ENCODE peak calls at places on chromosomes 6 and 20, in nine cellular contexts. B is NCI-H2171 treated with DMSO at 0.1 percent for 48 hours; P is glutamatergic neuron; H is stromal cell of bone marrow; M is stomach; I is T follicular helper cell; R is fibroblast of pulmonary artery; L is myocyte; C is CD8-positive, alpha-beta T cell. U is an unnamed sample.

GRCh38 chr6:100806280-100806679 is 74.8 kb downstream of the ASCC3 start:
- DNase-seq in B (no peak), P (no peak), H (no peak), M (no peak), I (no peak), R (no peak), L (no peak), C (no peak), U (no peak)

GRCh38 chr6:1498491-1499113 is 109.2 kb downstream of the FOXF2 start:
- DNase-seq in B (peak), P (no peak), H (no peak), M (no peak), I (no peak), R (no peak), L (peak), C (no peak), U (no peak)

GRCh38 chr6:155154158-155154830 is 109.5 kb upstream of the CLDN20 start:
- DNase-seq in B (peak), P (no peak), H (peak), M (no peak), I (no peak), R (peak), L (peak), C (no peak), U (no peak)

GRCh38 chr20:51749674-51750036 is 18.5 kb downstream of the ATP9A start:
- DNase-seq in B (peak), P (no peak), H (peak), M (no peak), I (no peak), R (peak), L (peak), C (no peak), U (no peak)

GRCh38 chr6:5453531-5453930 is 192.2 kb downstream of the FARS2 start:
- DNase-seq in B (peak), P (no peak), H (no peak), M (peak), I (no peak), R (no peak), L (no peak), C (no peak), U (no peak)

GRCh38 chr20:20528896-20529295 is 161.0 kb downstream of the INSM1 start:
- DNase-seq in B (no peak), P (no peak), H (no peak), M (no peak), I (no peak), R (no peak), L (no peak), C (no peak), U (no peak)

GRCh38 chr6:144289006-144289405 is 3.9 kb downstream of the UTRN start:
- DNase-seq in B (no peak), P (no peak), H (no peak), M (no peak), I (no peak), R (no peak), L (no peak), C (no peak), U (no peak)

GRCh38 chr20:63736893-63737689 is 627 bp downstream of the LIME1 start:
- DNase-seq in B (peak), P (peak), H (no peak), M (no peak), I (peak), R (no peak), L (no peak), C (peak), U (peak)

GRCh38 chr20:62688083-62688482 is 20.6 kb upstream of the NTSR1 start:
- DNase-seq in B (no peak), P (no peak), H (no peak), M (no peak), I (no peak), R (no peak), L (no peak), C (no peak), U (no peak)

GRCh38 chr6:82362868-82363267 is 749 bp upstream of the TPBG start:
- DNase-seq in B (no peak), P (no peak), H (peak), M (no peak), I (no peak), R (peak), L (peak), C (no peak), U (no peak)

GRCh38 chr6:36025932-36026327 is 1.5 kb upstream of the SLC26A8 start:
- DNase-seq in B (no peak), P (no peak), H (no peak), M (no peak), I (no peak), R (peak), L (no peak), C (no peak), U (no peak)

GRCh38 chr6:7137335-7138106 is 29.8 kb downstream of the RREB1 start:
- DNase-seq in B (no peak), P (peak), H (peak), M (no peak), I (peak), R (peak), L (peak), C (peak), U (no peak)

GRCh38 chr20:1332749-1333300 is 3.9 kb upstream of the SDCBP2 start:
- DNase-seq in B (no peak), P (no peak), H (no peak), M (no peak), I (no peak), R (no peak), L (no peak), C (no peak), U (no peak)

GRCh38 chr20:16106191-16106849 is 466.9 kb downstream of the KIF16B start:
- DNase-seq in B (no peak), P (no peak), H (peak), M (no peak), I (no peak), R (no peak), L (no peak), C (no peak), U (no peak)

GRCh38 chr6:72386324-72386723 is 235.5 kb upstream of the KCNQ5 start:
- DNase-seq in B (no peak), P (no peak), H (no peak), M (no peak), I (no peak), R (peak), L (no peak), C (no peak), U (no peak)

GRCh38 chr6:46746691-46747090 is at the start of gene ANKRD66:
- DNase-seq in B (no peak), P (no peak), H (no peak), M (no peak), I (no peak), R (no peak), L (peak), C (no peak), U (no peak)

GRCh38 chr6:168440520-168441433 is at the start of gene SMOC2:
- DNase-seq in B (no peak), P (peak), H (no peak), M (no peak), I (no peak), R (no peak), L (no peak), C (no peak), U (no peak)

GRCh38 chr6:17096657-17097056 is 5.2 kb upstream of the STMND1 start:
- DNase-seq in B (no peak), P (no peak), H (no peak), M (no peak), I (no peak), R (no peak), L (no peak), C (no peak), U (no peak)

GRCh38 chr6:133551847-133552331 is 310.7 kb downstream of the EYA4 start:
- DNase-seq in B (no peak), P (no peak), H (peak), M (no peak), I (no peak), R (peak), L (peak), C (no peak), U (no peak)

GRCh38 chr6:113530769-113531168 is 326.4 kb upstream of the MARCKS start:
- DNase-seq in B (no peak), P (no peak), H (peak), M (no peak), I (no peak), R (peak), L (no peak), C (no peak), U (no peak)

GRCh38 chr20:45104786-45105185 is 3.9 kb upstream of the KCNS1 start:
- DNase-seq in B (peak), P (no peak), H (peak), M (no peak), I (no peak), R (peak), L (peak), C (no peak), U (no peak)

GRCh38 chr20:10404959-10405530 is 29.0 kb downstream of the MKKS start:
- DNase-seq in B (no peak), P (no peak), H (no peak), M (no peak), I (no peak), R (no peak), L (no peak), C (no peak), U (no peak)

GRCh38 chr6:29709178-29709576 is 14.1 kb upstream of the HLA-F start:
- DNase-seq in B (no peak), P (no peak), H (no peak), M (no peak), I (no peak), R (no peak), L (peak), C (no peak), U (no peak)

GRCh38 chr20:41141153-41141815 is 3.9 kb downstream of the PLCG1 start:
- DNase-seq in B (no peak), P (no peak), H (no peak), M (no peak), I (no peak), R (peak), L (peak), C (no peak), U (no peak)

GRCh38 chr20:30816182-30816645 is 441.2 kb upstream of the DEFB115 start:
- DNase-seq in B (peak), P (no peak), H (no peak), M (no peak), I (no peak), R (no peak), L (no peak), C (no peak), U (peak)

GRCh38 chr20:1283522-1284210 is 17.6 kb downstream of the SNPH start:
- DNase-seq in B (no peak), P (no peak), H (no peak), M (no peak), I (no peak), R (no peak), L (no peak), C (no peak), U (no peak)

GRCh38 chr6:166642646-166643045 is 15.6 kb upstream of the RPS6KA2 start:
- DNase-seq in B (no peak), P (no peak), H (no peak), M (no peak), I (no peak), R (no peak), L (no peak), C (no peak), U (no peak)

GRCh38 chr20:14189794-14190402 is 147.5 kb downstream of the FLRT3 start:
- DNase-seq in B (peak), P (no peak), H (peak), M (no peak), I (no peak), R (peak), L (peak), C (no peak), U (no peak)

GRCh38 chr20:2164966-2165365 is 63.3 kb downstream of the STK35 start:
- DNase-seq in B (no peak), P (no peak), H (no peak), M (peak), I (no peak), R (no peak), L (no peak), C (no peak), U (no peak)

GRCh38 chr20:50762435-50763201 is 31.2 kb downstream of the PARD6B start:
- DNase-seq in B (no peak), P (no peak), H (peak), M (peak), I (no peak), R (peak), L (peak), C (no peak), U (no peak)

GRCh38 chr6:72580281-72580940 is 41.5 kb upstream of the KCNQ5 start:
- DNase-seq in B (peak), P (peak), H (peak), M (no peak), I (no peak), R (peak), L (peak), C (no peak), U (no peak)

GRCh38 chr6:122180132-122180531 is 219.3 kb upstream of the HSF2 start:
- DNase-seq in B (no peak), P (no peak), H (peak), M (no peak), I (no peak), R (no peak), L (peak), C (no peak), U (no peak)

U was measured in natural killer cell.